ENCODE peak calls at places on chromosomes 12 and 14, in nine cellular contexts. T is stomach, R is A549, B is tibial nerve, Q is ovary, J is H1, K is HepG2, S is sigmoid colon, E is esophagus muscularis mucosa. I is an unnamed sample.

GRCh38 chr12:66262737-66263136 is 39.6 kb upstream of the HELB start:
- DNase-seq in T (no peak), R (no peak), B (no peak), Q (no peak), J (no peak), K (no peak), S (no peak), E (no peak), I (no peak)

GRCh38 chr12:119011231-119011630 is 29.9 kb downstream of the SRRM4 start:
- DNase-seq in T (no peak), R (no peak), B (no peak), Q (no peak), J (no peak), K (no peak), S (no peak), E (no peak), I (no peak)

GRCh38 chr14:67343601-67344230 is 15.9 kb downstream of the ATP6V1D start:
- DNase-seq in T (no peak), R (no peak), B (no peak), Q (no peak), J (no peak), K (no peak), S (no peak), E (no peak), I (no peak)

GRCh38 chr14:103001226-103001625 is 56.1 kb downstream of the CDC42BPB start:
- DNase-seq in T (no peak), R (no peak), B (no peak), Q (no peak), J (no peak), K (no peak), S (no peak), E (no peak), I (no peak)

GRCh38 chr12:111242190-111242589 is 126.7 kb downstream of the PHETA1 start:
- DNase-seq in T (no peak), R (no peak), B (no peak), Q (no peak), J (no peak), K (no peak), S (no peak), E (no peak), I (no peak)

GRCh38 chr14:85399196-85399595 is 130.7 kb upstream of the FLRT2 start:
- DNase-seq in T (no peak), R (no peak), B (no peak), Q (no peak), J (no peak), K (no peak), S (no peak), E (no peak), I (no peak)

GRCh38 chr12:118586433-118586832 is 210.1 kb downstream of the SUDS3 start:
- DNase-seq in T (no peak), R (no peak), B (no peak), Q (no peak), J (no peak), K (no peak), S (no peak), E (no peak), I (no peak)

GRCh38 chr12:26195250-26195640 is at the start of gene SSPN:
- DNase-seq in T (peak), R (no peak), B (peak), Q (peak), J (peak), K (no peak), S (peak), E (no peak), I (peak)

GRCh38 chr14:103899316-103899715 is 28.9 kb upstream of the TDRD9 start:
- DNase-seq in T (no peak), R (no peak), B (no peak), Q (no peak), J (no peak), K (no peak), S (no peak), E (no peak), I (no peak)

GRCh38 chr14:50835280-50835679 is 4.3 kb upstream of the NIN start:
- DNase-seq in T (no peak), R (no peak), B (no peak), Q (no peak), J (no peak), K (peak), S (no peak), E (no peak), I (no peak)

GRCh38 chr12:53345486-53346195 is 9.5 kb upstream of the SP7 start:
- DNase-seq in T (peak), R (no peak), B (no peak), Q (peak), J (peak), K (no peak), S (peak), E (no peak), I (no peak)

GRCh38 chr12:84732941-84733340 is 179.7 kb downstream of the SLC6A15 start:
- DNase-seq in T (no peak), R (no peak), B (no peak), Q (no peak), J (no peak), K (no peak), S (no peak), E (no peak), I (no peak)

GRCh38 chr12:83136421-83136820 is 449.7 kb downstream of the TMTC2 start:
- DNase-seq in T (no peak), R (no peak), B (no peak), Q (no peak), J (no peak), K (no peak), S (no peak), E (no peak), I (no peak)

GRCh38 chr14:103746706-103747105 is 31.1 kb downstream of the ZFYVE21 start:
- DNase-seq in T (no peak), R (no peak), B (no peak), Q (no peak), J (no peak), K (no peak), S (peak), E (no peak), I (no peak)

GRCh38 chr14:58747181-58747580 is 109.4 kb downstream of the DACT1 start:
- DNase-seq in T (no peak), R (no peak), B (peak), Q (peak), J (no peak), K (no peak), S (peak), E (no peak), I (peak)

GRCh38 chr12:94638521-94638920 is 11.8 kb downstream of the TMCC3 start:
- DNase-seq in T (no peak), R (no peak), B (no peak), Q (no peak), J (no peak), K (no peak), S (no peak), E (no peak), I (no peak)

GRCh38 chr12:68236421-68237059 is 10.9 kb upstream of the IL26 start:
- DNase-seq in T (no peak), R (peak), B (no peak), Q (no peak), J (no peak), K (peak), S (no peak), E (no peak), I (no peak)

GRCh38 chr12:55657282-55657681 is 20.6 kb downstream of the OR10P1 start:
- DNase-seq in T (no peak), R (no peak), B (no peak), Q (no peak), J (no peak), K (no peak), S (no peak), E (no peak), I (no peak)

GRCh38 chr14:38042356-38042755 is 165.3 kb upstream of the SSTR1 start:
- DNase-seq in T (no peak), R (no peak), B (no peak), Q (no peak), J (no peak), K (peak), S (no peak), E (no peak), I (no peak)

GRCh38 chr12:8823565-8824300 is 1.3 kb downstream of the A2ML1 start:
- DNase-seq in T (no peak), R (no peak), B (no peak), Q (no peak), J (peak), K (no peak), S (no peak), E (no peak), I (no peak)

GRCh38 chr14:31934767-31935266 is 142.3 kb upstream of the ARHGAP5 start:
- DNase-seq in T (no peak), R (peak), B (no peak), Q (peak), J (no peak), K (peak), S (no peak), E (no peak), I (peak)

GRCh38 chr14:74610866-74611671 is 968 bp downstream of the LTBP2 start:
- DNase-seq in T (no peak), R (no peak), B (no peak), Q (peak), J (peak), K (no peak), S (no peak), E (no peak), I (no peak)

GRCh38 chr12:4850857-4851380 is 58.8 kb upstream of the KCNA1 start:
- DNase-seq in T (no peak), R (no peak), B (no peak), Q (no peak), J (no peak), K (no peak), S (no peak), E (no peak), I (no peak)

GRCh38 chr14:102840801-102841528 is 63.7 kb downstream of the TRAF3 start:
- DNase-seq in T (no peak), R (no peak), B (no peak), Q (no peak), J (no peak), K (no peak), S (no peak), E (no peak), I (no peak)

GRCh38 chr14:85350667-85351066 is 179.3 kb upstream of the FLRT2 start:
- DNase-seq in T (no peak), R (no peak), B (no peak), Q (no peak), J (no peak), K (no peak), S (no peak), E (no peak), I (no peak)

GRCh38 chr12:113880337-113880736 is 85.8 kb downstream of the RBM19 start:
- DNase-seq in T (no peak), R (no peak), B (no peak), Q (no peak), J (no peak), K (no peak), S (no peak), E (no peak), I (no peak)
- H3K4me3 ChIP-seq in T (no peak), R (no peak), B (no peak), Q (no peak), J (no peak), K (no peak), S (no peak), E (no peak), I (no peak)

DNA sequence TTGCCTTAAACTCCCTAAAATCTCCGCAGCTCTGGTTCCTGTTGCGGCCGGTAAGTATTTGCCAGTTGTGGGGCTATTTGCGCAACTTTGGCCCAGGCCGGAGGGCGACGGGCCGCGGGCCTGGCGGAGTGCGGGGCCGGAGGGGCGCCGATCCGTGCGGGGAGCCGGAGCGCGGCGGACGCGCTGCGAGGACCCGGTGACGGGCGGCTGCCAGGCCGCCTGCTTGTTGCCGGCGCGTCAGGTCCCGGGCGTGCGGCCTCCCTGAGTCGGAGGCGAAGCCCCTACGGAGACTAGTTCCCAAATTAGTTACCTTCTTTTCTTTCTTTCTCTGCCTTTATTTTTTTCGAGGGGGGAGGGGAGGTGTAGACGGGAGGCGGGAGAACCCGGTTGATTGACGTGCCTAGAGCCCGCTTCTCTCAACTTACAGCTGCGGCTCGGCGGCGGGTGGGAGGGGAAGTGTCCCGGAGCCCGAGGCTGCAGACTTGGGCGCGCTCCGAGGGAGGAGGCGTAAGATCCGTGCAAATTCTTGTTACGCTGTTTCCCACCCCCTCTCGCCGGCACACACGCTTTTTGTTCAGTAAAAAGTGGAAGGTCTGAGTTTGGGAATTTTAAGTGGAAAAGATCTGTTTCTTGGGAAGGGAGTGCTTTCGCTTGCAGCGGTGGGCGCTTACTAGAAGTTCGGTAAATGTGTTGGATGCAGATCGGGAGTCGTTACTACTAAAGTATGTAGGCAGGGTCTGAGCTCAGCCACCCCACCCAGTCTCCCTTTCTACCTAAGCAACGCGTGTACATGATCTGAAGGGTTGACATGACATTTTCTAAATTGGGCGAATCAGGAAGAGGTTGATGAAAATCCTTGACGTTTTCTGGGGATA is 564 bp downstream of the ZBTB1 start:
- DNase-seq in T (peak), R (peak), B (peak), Q (peak), J (peak), K (peak), S (peak), E (peak), I (peak)
- TF ChIP-seq POLR2A in T (no peak), R (no peak), B (peak), Q (peak), J (peak), K (no peak), S (no peak), E (no peak), I (no peak)

DNA sequence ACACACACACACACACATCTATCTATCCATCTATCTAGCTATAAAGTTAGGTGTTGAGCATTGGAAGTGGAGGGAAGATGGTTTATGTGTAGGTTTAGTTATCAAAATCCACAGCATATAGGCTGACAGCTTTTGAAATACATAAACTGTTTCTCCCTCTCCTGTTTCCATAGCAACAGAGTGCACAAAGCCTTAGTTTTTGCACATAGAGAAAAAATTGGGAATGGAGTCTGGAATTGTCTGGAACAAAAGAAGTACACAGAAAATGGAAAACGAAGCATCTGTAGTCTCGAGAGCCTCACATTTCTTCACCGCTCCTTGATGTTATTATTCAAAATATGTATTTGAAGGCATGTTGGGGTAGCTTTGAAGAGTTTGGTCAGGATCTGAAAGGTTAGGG is 735.8 kb downstream of the NOVA1 start:
- DNase-seq in T (no peak), R (no peak), B (no peak), Q (no peak), J (no peak), K (no peak), S (no peak), E (no peak), I (no peak)
- TF ChIP-seq EP300 in T (no peak), R (no peak), B (no peak), Q (no peak), J (no peak), K (no peak), S (no peak), E (no peak), I (no peak)

DNA sequence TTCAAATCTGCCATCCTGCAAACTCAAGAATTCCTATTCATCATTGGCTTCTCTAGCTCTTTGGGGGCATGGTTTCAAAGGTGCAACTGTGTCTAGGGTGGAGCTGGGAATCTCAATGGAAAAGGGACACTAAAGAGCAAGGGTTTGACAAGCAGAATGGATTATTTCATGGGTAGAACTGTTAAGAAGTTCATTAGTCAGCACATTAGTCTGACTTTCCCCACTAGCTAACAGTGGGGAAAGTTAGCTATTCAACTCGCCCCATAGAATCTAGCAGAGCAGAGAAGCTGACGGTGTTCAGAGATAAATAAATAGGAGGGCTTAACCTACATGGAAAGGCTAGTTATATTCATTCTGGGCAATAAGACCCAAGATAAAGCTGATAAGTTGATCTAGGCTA is 153.9 kb downstream of the EMP1 start:
- DNase-seq in T (no peak), R (no peak), B (no peak), Q (no peak), J (no peak), K (no peak), S (no peak), E (no peak), I (no peak)
- H3K4me3 ChIP-seq in T (no peak), R (no peak), B (no peak), Q (no peak), J (no peak), K (no peak), S (no peak), E (no peak), I (no peak)

GRCh38 chr12:28010036-28010435 is 37.5 kb upstream of the PTHLH start:
- DNase-seq in T (no peak), R (no peak), B (no peak), Q (no peak), J (no peak), K (no peak), S (no peak), E (no peak), I (no peak)
- TF ChIP-seq POLR2A in T (no peak), R (no peak), B (no peak), Q (no peak), J (no peak), K (no peak), S (no peak), E (no peak), I (no peak)

GRCh38 chr12:89461190-89461589 is 63.4 kb downstream of the GALNT4 start:
- DNase-seq in T (no peak), R (no peak), B (no peak), Q (no peak), J (no peak), K (no peak), S (no peak), E (no peak), I (no peak)
- TF ChIP-seq EP300 in T (no peak), R (no peak), B (no peak), Q (no peak), J (no peak), K (no peak), S (no peak), E (no peak), I (no peak)

I was measured in transverse colon.